ENCODE peak calls at places on chromosomes 2 and 18, in six cellular contexts. One of them, this sample, is unnamed.

GRCh38 chr2:227717687-227718567 is at the start of gene SLC19A3:
- DNase-seq in GM23338: peak; percentile 95
- DNase-seq in CD4-positive, alpha-beta memory T cell: no peak
- DNase-seq in neuronal stem cell: peak; percentile 63
- DNase-seq in CD8-positive, alpha-beta T cell: no peak
- DNase-seq in astrocyte: peak; percentile 75
- DNase-seq in this sample: peak; percentile 50

GRCh38 chr2:240909216-240909974 is 3.3 kb downstream of the CROCC2 start:
- DNase-seq in GM23338: no peak
- DNase-seq in CD4-positive, alpha-beta memory T cell: no peak
- DNase-seq in neuronal stem cell: no peak
- DNase-seq in CD8-positive, alpha-beta T cell: no peak
- DNase-seq in astrocyte: no peak
- DNase-seq in this sample: no peak

GRCh38 chr2:126793885-126794613 is 104.6 kb upstream of the TEX51 start:
- DNase-seq in GM23338: peak; percentile 48
- DNase-seq in CD4-positive, alpha-beta memory T cell: no peak
- DNase-seq in neuronal stem cell: no peak
- DNase-seq in CD8-positive, alpha-beta T cell: no peak
- DNase-seq in astrocyte: no peak
- DNase-seq in this sample: no peak

GRCh38 chr2:179938026-179938425 is 69.1 kb downstream of the CWC22 start:
- DNase-seq in GM23338: no peak
- DNase-seq in CD4-positive, alpha-beta memory T cell: no peak
- DNase-seq in neuronal stem cell: no peak
- DNase-seq in CD8-positive, alpha-beta T cell: no peak
- DNase-seq in astrocyte: no peak
- DNase-seq in this sample: no peak

GRCh38 chr2:104702026-104702425 is 151.9 kb upstream of the POU3F3 start:
- DNase-seq in GM23338: no peak
- DNase-seq in CD4-positive, alpha-beta memory T cell: no peak
- DNase-seq in neuronal stem cell: peak; percentile 14
- DNase-seq in CD8-positive, alpha-beta T cell: no peak
- DNase-seq in astrocyte: no peak
- DNase-seq in this sample: no peak

GRCh38 chr2:188701836-188702235 is 272.3 kb upstream of the COL3A1 start:
- DNase-seq in GM23338: no peak
- DNase-seq in CD4-positive, alpha-beta memory T cell: no peak
- DNase-seq in neuronal stem cell: no peak
- DNase-seq in CD8-positive, alpha-beta T cell: no peak
- DNase-seq in astrocyte: peak; percentile 65
- DNase-seq in this sample: no peak

GRCh38 chr2:228848638-228849037 is 422.4 kb downstream of the PID1 start:
- DNase-seq in GM23338: no peak
- DNase-seq in CD4-positive, alpha-beta memory T cell: no peak
- DNase-seq in neuronal stem cell: no peak
- DNase-seq in CD8-positive, alpha-beta T cell: no peak
- DNase-seq in astrocyte: no peak
- DNase-seq in this sample: no peak

GRCh38 chr2:102826904-102827303 is 65.1 kb downstream of the TMEM182 start:
- DNase-seq in GM23338: peak; percentile 14
- DNase-seq in CD4-positive, alpha-beta memory T cell: no peak
- DNase-seq in neuronal stem cell: no peak
- DNase-seq in CD8-positive, alpha-beta T cell: no peak
- DNase-seq in astrocyte: peak; percentile 30
- DNase-seq in this sample: no peak

GRCh38 chr2:54955674-54956391 is 94.4 kb downstream of the RTN4 start:
- DNase-seq in GM23338: no peak
- DNase-seq in CD4-positive, alpha-beta memory T cell: no peak
- DNase-seq in neuronal stem cell: no peak
- DNase-seq in CD8-positive, alpha-beta T cell: no peak
- DNase-seq in astrocyte: no peak
- DNase-seq in this sample: no peak

GRCh38 chr2:7146151-7146550 is 228.9 kb downstream of the RNF144A start:
- DNase-seq in GM23338: no peak
- DNase-seq in CD4-positive, alpha-beta memory T cell: no peak
- DNase-seq in neuronal stem cell: no peak
- DNase-seq in CD8-positive, alpha-beta T cell: no peak
- DNase-seq in astrocyte: no peak
- DNase-seq in this sample: no peak

GRCh38 chr2:121065239-121065638 is 219.8 kb downstream of the TFCP2L1 start:
- DNase-seq in GM23338: no peak
- DNase-seq in CD4-positive, alpha-beta memory T cell: no peak
- DNase-seq in neuronal stem cell: no peak
- DNase-seq in CD8-positive, alpha-beta T cell: no peak
- DNase-seq in astrocyte: no peak
- DNase-seq in this sample: no peak

GRCh38 chr2:48240912-48241311 is 289.0 kb upstream of the STON1 start:
- DNase-seq in GM23338: no peak
- DNase-seq in CD4-positive, alpha-beta memory T cell: no peak
- DNase-seq in neuronal stem cell: no peak
- DNase-seq in CD8-positive, alpha-beta T cell: no peak
- DNase-seq in astrocyte: no peak
- DNase-seq in this sample: no peak

GRCh38 chr2:8685697-8686358 is 4.0 kb downstream of the ID2 start:
- DNase-seq in GM23338: peak; percentile 61
- DNase-seq in CD4-positive, alpha-beta memory T cell: peak; percentile 63
- DNase-seq in neuronal stem cell: peak; percentile 77
- DNase-seq in CD8-positive, alpha-beta T cell: peak; percentile 79
- DNase-seq in astrocyte: no peak
- DNase-seq in this sample: no peak

GRCh38 chr2:229798446-229799147 is 84.2 kb upstream of the DNER start:
- DNase-seq in GM23338: no peak
- DNase-seq in CD4-positive, alpha-beta memory T cell: no peak
- DNase-seq in neuronal stem cell: no peak
- DNase-seq in CD8-positive, alpha-beta T cell: no peak
- DNase-seq in astrocyte: peak; percentile 41
- DNase-seq in this sample: no peak

GRCh38 chr2:46850742-46851141 is 64.9 kb downstream of the MCFD2 start:
- DNase-seq in GM23338: no peak
- DNase-seq in CD4-positive, alpha-beta memory T cell: no peak
- DNase-seq in neuronal stem cell: no peak
- DNase-seq in CD8-positive, alpha-beta T cell: no peak
- DNase-seq in astrocyte: peak; percentile 99
- DNase-seq in this sample: no peak

GRCh38 chr2:190587106-190587505 is 52.6 kb upstream of the NEMP2 start:
- DNase-seq in GM23338: no peak
- DNase-seq in CD4-positive, alpha-beta memory T cell: no peak
- DNase-seq in neuronal stem cell: no peak
- DNase-seq in CD8-positive, alpha-beta T cell: no peak
- DNase-seq in astrocyte: no peak
- DNase-seq in this sample: no peak

GRCh38 chr2:164677733-164678132 is 56.5 kb upstream of the GRB14 start:
- DNase-seq in GM23338: no peak
- DNase-seq in CD4-positive, alpha-beta memory T cell: no peak
- DNase-seq in neuronal stem cell: no peak
- DNase-seq in CD8-positive, alpha-beta T cell: no peak
- DNase-seq in astrocyte: no peak
- DNase-seq in this sample: no peak

GRCh38 chr2:33238111-33238510 is 238.3 kb upstream of the RASGRP3 start:
- DNase-seq in GM23338: no peak
- DNase-seq in CD4-positive, alpha-beta memory T cell: no peak
- DNase-seq in neuronal stem cell: no peak
- DNase-seq in CD8-positive, alpha-beta T cell: no peak
- DNase-seq in astrocyte: peak; percentile 73
- DNase-seq in this sample: no peak

GRCh38 chr2:98457045-98457696 is 12.5 kb downstream of the INPP4A start:
- DNase-seq in GM23338: no peak
- DNase-seq in CD4-positive, alpha-beta memory T cell: no peak
- DNase-seq in neuronal stem cell: no peak
- DNase-seq in CD8-positive, alpha-beta T cell: no peak
- DNase-seq in astrocyte: peak; percentile 75
- DNase-seq in this sample: no peak

GRCh38 chr2:127707890-127708648 is 6.8 kb downstream of the SFT2D3 start:
- DNase-seq in GM23338: no peak
- DNase-seq in CD4-positive, alpha-beta memory T cell: no peak
- DNase-seq in neuronal stem cell: no peak
- DNase-seq in CD8-positive, alpha-beta T cell: no peak
- DNase-seq in astrocyte: no peak
- DNase-seq in this sample: no peak

GRCh38 chr2:50492452-50492851 is 539.5 kb downstream of the NRXN1 start:
- DNase-seq in GM23338: peak; percentile 83
- DNase-seq in CD4-positive, alpha-beta memory T cell: no peak
- DNase-seq in neuronal stem cell: peak; percentile 65
- DNase-seq in CD8-positive, alpha-beta T cell: no peak
- DNase-seq in astrocyte: peak; percentile 29
- DNase-seq in this sample: no peak

GRCh38 chr18:23658296-23658695 is 4.4 kb downstream of the ANKRD29 start:
- DNase-seq in GM23338: no peak
- DNase-seq in CD4-positive, alpha-beta memory T cell: no peak
- DNase-seq in neuronal stem cell: no peak
- DNase-seq in CD8-positive, alpha-beta T cell: no peak
- DNase-seq in astrocyte: no peak
- DNase-seq in this sample: no peak

GRCh38 chr2:85355521-85355920 is 952 bp downstream of the ELMOD3 start:
- DNase-seq in GM23338: no peak
- DNase-seq in CD4-positive, alpha-beta memory T cell: no peak
- DNase-seq in neuronal stem cell: no peak
- DNase-seq in CD8-positive, alpha-beta T cell: no peak
- DNase-seq in astrocyte: no peak
- DNase-seq in this sample: no peak

GRCh38 chr2:106960633-106961205 is 74.8 kb upstream of the ST6GAL2 start:
- DNase-seq in GM23338: no peak
- DNase-seq in CD4-positive, alpha-beta memory T cell: no peak
- DNase-seq in neuronal stem cell: no peak
- DNase-seq in CD8-positive, alpha-beta T cell: no peak
- DNase-seq in astrocyte: peak; percentile 53
- DNase-seq in this sample: no peak

GRCh38 chr2:28752608-28752984 is 966 bp downstream of the PPP1CB start:
- DNase-seq in GM23338: no peak
- DNase-seq in CD4-positive, alpha-beta memory T cell: no peak
- DNase-seq in neuronal stem cell: no peak
- DNase-seq in CD8-positive, alpha-beta T cell: no peak
- DNase-seq in astrocyte: no peak
- DNase-seq in this sample: no peak

GRCh38 chr2:28751102-28751955 is at the start of gene PPP1CB:
- DNase-seq in GM23338: peak; percentile 91
- DNase-seq in CD4-positive, alpha-beta memory T cell: peak; percentile 96
- DNase-seq in neuronal stem cell: peak; percentile 91
- DNase-seq in CD8-positive, alpha-beta T cell: peak; percentile 95
- DNase-seq in astrocyte: peak; percentile 90
- DNase-seq in this sample: peak; percentile 50

GRCh38 chr2:28753043-28753683 is 1.5 kb downstream of the PPP1CB start:
- DNase-seq in GM23338: peak; percentile 49
- DNase-seq in CD4-positive, alpha-beta memory T cell: peak; percentile 63
- DNase-seq in neuronal stem cell: no peak
- DNase-seq in CD8-positive, alpha-beta T cell: peak; percentile 34
- DNase-seq in astrocyte: peak; percentile 62
- DNase-seq in this sample: no peak

GRCh38 chr2:28750316-28751101 is 1.1 kb upstream of the PPP1CB start:
- DNase-seq in GM23338: no peak
- DNase-seq in CD4-positive, alpha-beta memory T cell: peak; percentile 76
- DNase-seq in neuronal stem cell: no peak
- DNase-seq in CD8-positive, alpha-beta T cell: peak; percentile 7
- DNase-seq in astrocyte: peak; percentile 75
- DNase-seq in this sample: no peak

DNA sequence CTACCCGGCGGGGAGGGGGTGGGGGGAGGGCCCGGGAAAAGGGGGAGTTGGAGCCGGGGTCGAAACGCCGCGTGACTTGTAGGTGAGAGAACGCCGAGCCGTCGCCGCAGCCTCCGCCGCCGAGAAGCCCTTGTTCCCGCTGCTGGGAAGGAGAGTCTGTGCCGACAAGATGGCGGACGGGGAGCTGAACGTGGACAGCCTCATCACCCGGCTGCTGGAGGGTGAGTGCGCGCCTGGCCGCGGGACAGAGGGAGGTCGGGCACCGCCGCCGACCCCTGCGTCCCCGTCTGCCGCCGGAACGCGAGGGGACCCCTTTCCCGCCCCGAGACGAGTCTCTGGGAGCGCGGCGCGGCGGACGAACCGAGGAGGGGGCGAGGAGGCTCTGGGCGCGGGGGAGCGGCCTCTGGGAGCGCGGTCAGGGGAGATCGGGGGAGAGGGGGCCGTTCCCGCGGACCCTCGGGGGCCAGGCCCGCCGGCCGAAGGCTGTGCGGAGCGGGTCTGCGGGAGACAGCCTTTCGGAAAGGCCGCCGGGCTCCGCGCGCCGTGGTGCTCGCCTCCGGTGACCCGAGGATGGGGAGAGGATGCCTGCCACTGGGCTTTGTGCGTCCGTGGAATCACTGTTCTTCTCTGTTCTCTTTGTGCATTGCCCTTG is 452 bp downstream of the PPP1CB start:
- DNase-seq in GM23338: no peak
- DNase-seq in CD4-positive, alpha-beta memory T cell: no peak
- DNase-seq in neuronal stem cell: no peak
- DNase-seq in CD8-positive, alpha-beta T cell: peak; percentile 10
- DNase-seq in astrocyte: no peak
- DNase-seq in this sample: peak; percentile 13
- H3K4me1 ChIP-seq in GM23338: peaks cover 19% of the 10 kb centered on the region
- H3K4me1 ChIP-seq in CD4-positive, alpha-beta memory T cell: peaks cover 66% of the 10 kb centered on the region
- H3K4me1 ChIP-seq in neuronal stem cell: peaks cover 5% of the 10 kb centered on the region
- H3K4me1 ChIP-seq in CD8-positive, alpha-beta T cell: peaks cover 52% of the 10 kb centered on the region
- H3K4me1 ChIP-seq in astrocyte: peaks cover 35% of the 10 kb centered on the region
- H3K4me1 ChIP-seq in this sample: peaks cover 1% of the 10 kb centered on the region

DNA sequence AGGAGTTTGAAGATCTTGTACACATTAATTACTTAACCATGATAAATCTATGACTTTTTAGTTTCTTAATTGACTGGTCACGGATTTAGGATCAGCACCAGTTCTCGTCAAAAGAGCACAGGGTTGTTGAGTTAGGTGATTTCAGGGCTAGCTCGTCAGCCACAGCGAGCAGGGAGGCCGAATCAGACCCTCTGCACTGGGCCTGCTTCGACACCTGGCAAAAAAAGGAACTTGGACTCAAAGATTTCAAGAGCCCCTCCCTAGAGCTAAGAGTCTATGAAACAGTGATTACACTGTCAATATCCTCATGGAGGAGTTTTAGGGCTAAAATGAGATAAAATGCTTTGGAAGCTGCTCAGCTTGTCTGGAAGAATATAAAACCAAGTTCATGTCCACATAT is 4.6 kb upstream of the SERTAD2 start:
- DNase-seq in GM23338: no peak
- DNase-seq in CD4-positive, alpha-beta memory T cell: no peak
- DNase-seq in neuronal stem cell: no peak
- DNase-seq in CD8-positive, alpha-beta T cell: no peak
- DNase-seq in astrocyte: no peak
- DNase-seq in this sample: no peak
- H3K4me1 ChIP-seq in GM23338: peaks cover 15% of the 10 kb centered on the region
- H3K4me1 ChIP-seq in CD4-positive, alpha-beta memory T cell: peaks cover 16% of the 10 kb centered on the region
- H3K4me1 ChIP-seq in neuronal stem cell: no peaks in the 10 kb centered on the region
- H3K4me1 ChIP-seq in CD8-positive, alpha-beta T cell: peaks cover 41% of the 10 kb centered on the region
- H3K4me1 ChIP-seq in astrocyte: peaks cover 18% of the 10 kb centered on the region
- H3K4me1 ChIP-seq in this sample: no peaks in the 10 kb centered on the region

DNA sequence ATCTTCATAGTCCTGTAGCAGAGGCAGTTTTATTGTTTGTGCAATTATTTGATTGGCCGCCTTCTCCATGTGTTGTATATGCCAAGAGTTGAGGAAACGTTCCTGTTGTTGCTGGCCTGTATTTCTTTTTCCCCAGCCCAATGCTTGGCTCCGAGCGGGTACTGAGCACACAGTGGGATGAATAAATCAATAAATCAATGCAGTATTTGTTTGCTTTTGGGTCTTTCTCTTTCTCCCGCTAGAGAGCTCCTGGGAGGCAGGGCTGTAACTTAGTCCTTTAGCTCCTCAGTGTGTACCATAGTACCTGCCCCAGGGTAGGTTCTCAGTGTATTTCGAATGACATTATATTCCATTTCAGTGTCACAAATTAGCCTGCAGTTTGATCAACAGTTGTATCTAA is 71.8 kb downstream of the ICOS start:
- DNase-seq in GM23338: no peak
- DNase-seq in CD4-positive, alpha-beta memory T cell: no peak
- DNase-seq in neuronal stem cell: no peak
- DNase-seq in CD8-positive, alpha-beta T cell: no peak
- DNase-seq in astrocyte: no peak
- DNase-seq in this sample: no peak
- H3K4me1 ChIP-seq in GM23338: no peaks in the 10 kb centered on the region
- H3K4me1 ChIP-seq in CD4-positive, alpha-beta memory T cell: peaks cover 58% of the 10 kb centered on the region
- H3K4me1 ChIP-seq in neuronal stem cell: no peaks in the 10 kb centered on the region
- H3K4me1 ChIP-seq in CD8-positive, alpha-beta T cell: peaks cover 6% of the 10 kb centered on the region
- H3K4me1 ChIP-seq in astrocyte: no peaks in the 10 kb centered on the region
- H3K4me1 ChIP-seq in this sample: no peaks in the 10 kb centered on the region

GRCh38 chr2:178787934-178788333 is 19.3 kb downstream of the TTN start:
- DNase-seq in GM23338: no peak
- DNase-seq in CD4-positive, alpha-beta memory T cell: no peak
- DNase-seq in neuronal stem cell: no peak
- DNase-seq in CD8-positive, alpha-beta T cell: no peak
- DNase-seq in astrocyte: no peak
- DNase-seq in this sample: no peak
- H3K4me1 ChIP-seq in GM23338: peaks cover 11% of the 10 kb centered on the region
- H3K4me1 ChIP-seq in CD4-positive, alpha-beta memory T cell: no peaks in the 10 kb centered on the region
- H3K4me1 ChIP-seq in neuronal stem cell: no peaks in the 10 kb centered on the region
- H3K4me1 ChIP-seq in CD8-positive, alpha-beta T cell: no peaks in the 10 kb centered on the region
- H3K4me1 ChIP-seq in astrocyte: no peaks in the 10 kb centered on the region
- H3K4me1 ChIP-seq in this sample: no peaks in the 10 kb centered on the region